ENCODE peak calls at places on chromosomes 11 and 22, in eight cellular contexts. J is fibroblast of lung; I is neural progenitor cell; B is CD4-positive, alpha-beta memory T cell; Z is body of pancreas; S is uterus; Y is heart right ventricle; P is dorsolateral prefrontal cortex. V is an unnamed sample. For H3K27me3, the result is how much of the 10 kb centered on the place peaks cover.

GRCh38 chr22:21837184-21837979 is 30.1 kb downstream of the MAPK1 start:
- DNase-seq in J (peak), I (peak), B (no peak), Z (no peak), S (no peak), Y (peak), P (no peak), V (no peak)

GRCh38 chr22:39631381-39631780 is 60.8 kb downstream of the CACNA1I start:
- DNase-seq in J (no peak), I (no peak), B (no peak), Z (no peak), S (no peak), Y (no peak), P (no peak), V (no peak)

GRCh38 chr11:5197538-5197937 is 2.9 kb downstream of the OR51V1 start:
- DNase-seq in J (peak), I (no peak), B (no peak), Z (no peak), S (no peak), Y (no peak), P (no peak), V (no peak)

GRCh38 chr22:24510694-24511625 is 15.8 kb downstream of the UPB1 start:
- DNase-seq in J (peak), I (no peak), B (no peak), Z (peak), S (no peak), Y (no peak), P (no peak), V (peak)

GRCh38 chr11:117606211-117606610 is 190.8 kb downstream of the DSCAML1 start:
- DNase-seq in J (no peak), I (no peak), B (no peak), Z (no peak), S (no peak), Y (no peak), P (no peak), V (no peak)

GRCh38 chr11:64855596-64856304 is 11.3 kb upstream of the CDC42BPG start:
- DNase-seq in J (no peak), I (no peak), B (no peak), Z (no peak), S (no peak), Y (no peak), P (no peak), V (peak)

GRCh38 chr22:33570110-33570509 is 350.2 kb downstream of the LARGE1 start:
- DNase-seq in J (no peak), I (no peak), B (no peak), Z (no peak), S (no peak), Y (no peak), P (no peak), V (no peak)

GRCh38 chr11:96390403-96390830 is 604 bp downstream of the JRKL start:
- DNase-seq in J (peak), I (no peak), B (no peak), Z (no peak), S (no peak), Y (no peak), P (no peak), V (no peak)

GRCh38 chr11:12249590-12250260 is 127.6 kb upstream of the PARVA start:
- DNase-seq in J (no peak), I (no peak), B (no peak), Z (peak), S (no peak), Y (no peak), P (no peak), V (no peak)

GRCh38 chr11:65352783-65353182 is 1.8 kb upstream of the TIGD3 start:
- DNase-seq in J (peak), I (no peak), B (no peak), Z (no peak), S (no peak), Y (no peak), P (no peak), V (no peak)

GRCh38 chr11:120112174-120112796 is 25.6 kb downstream of the TRIM29 start:
- DNase-seq in J (no peak), I (no peak), B (no peak), Z (no peak), S (no peak), Y (no peak), P (no peak), V (no peak)

GRCh38 chr11:128653828-128654231 is 40.0 kb upstream of the FLI1 start:
- DNase-seq in J (no peak), I (peak), B (no peak), Z (peak), S (no peak), Y (peak), P (peak), V (peak)

GRCh38 chr11:27456140-27456801 is 16.3 kb downstream of the LGR4 start:
- DNase-seq in J (no peak), I (no peak), B (no peak), Z (no peak), S (no peak), Y (no peak), P (no peak), V (no peak)

GRCh38 chr11:27717801-27718229 is 17.6 kb upstream of the BDNF start:
- DNase-seq in J (peak), I (peak), B (no peak), Z (no peak), S (no peak), Y (no peak), P (no peak), V (no peak)

GRCh38 chr11:70713988-70714665 is 315.8 kb downstream of the CTTN start:
- DNase-seq in J (no peak), I (peak), B (no peak), Z (no peak), S (no peak), Y (no peak), P (no peak), V (peak)

GRCh38 chr11:111982019-111982464 is 43.2 kb upstream of the DLAT start:
- DNase-seq in J (peak), I (peak), B (peak), Z (peak), S (peak), Y (peak), P (peak), V (peak)

GRCh38 chr22:33049125-33049729 is 9.0 kb downstream of the SYN3 start:
- DNase-seq in J (peak), I (peak), B (peak), Z (peak), S (peak), Y (peak), P (peak), V (peak)

GRCh38 chr11:75816561-75817239 is 1.7 kb downstream of the UVRAG start:
- DNase-seq in J (no peak), I (no peak), B (no peak), Z (no peak), S (no peak), Y (no peak), P (no peak), V (no peak)

GRCh38 chr11:33723238-33723881 is 12.9 kb downstream of the CD59 start:
- DNase-seq in J (peak), I (no peak), B (no peak), Z (no peak), S (no peak), Y (peak), P (no peak), V (no peak)

GRCh38 chr11:11667056-11667455 is 45.3 kb upstream of the GALNT18 start:
- DNase-seq in J (peak), I (no peak), B (no peak), Z (no peak), S (no peak), Y (no peak), P (no peak), V (no peak)

GRCh38 chr22:25351631-25352293 is 132.3 kb downstream of the CRYBB2 start:
- DNase-seq in J (no peak), I (no peak), B (no peak), Z (no peak), S (no peak), Y (no peak), P (no peak), V (peak)

GRCh38 chr11:4983851-4984250 is 10.8 kb upstream of the OR51L1 start:
- DNase-seq in J (no peak), I (no peak), B (no peak), Z (peak), S (no peak), Y (no peak), P (no peak), V (no peak)

GRCh38 chr11:71263391-71263790 is 11.0 kb upstream of the SHANK2 start:
- DNase-seq in J (no peak), I (no peak), B (no peak), Z (no peak), S (no peak), Y (no peak), P (no peak), V (no peak)

GRCh38 chr11:36265793-36266628 is 23.2 kb downstream of the COMMD9 start:
- DNase-seq in J (peak), I (peak), B (peak), Z (peak), S (peak), Y (peak), P (peak), V (peak)

GRCh38 chr11:93054881-93055280 is 85.4 kb downstream of the MTNR1B start:
- DNase-seq in J (peak), I (no peak), B (no peak), Z (no peak), S (no peak), Y (no peak), P (no peak), V (no peak)

GRCh38 chr11:65133724-65134123 is 595 bp downstream of the SYVN1 start:
- DNase-seq in J (peak), I (no peak), B (peak), Z (peak), S (peak), Y (peak), P (no peak), V (peak)

GRCh38 chr11:93791493-93791892 is 7.4 kb downstream of the MED17 start:
- DNase-seq in J (peak), I (no peak), B (no peak), Z (no peak), S (no peak), Y (no peak), P (no peak), V (no peak)

GRCh38 chr11:85643255-85643654 is 4.5 kb upstream of the TMEM126A start:
- DNase-seq in J (no peak), I (no peak), B (no peak), Z (peak), S (no peak), Y (peak), P (no peak), V (no peak)

GRCh38 chr11:13341028-13341427 is 63.4 kb downstream of the BMAL1 start:
- DNase-seq in J (no peak), I (no peak), B (no peak), Z (no peak), S (no peak), Y (no peak), P (no peak), V (no peak)

GRCh38 chr11:86785576-86785975 is 14.8 kb upstream of the PRSS23 start:
- DNase-seq in J (no peak), I (no peak), B (no peak), Z (no peak), S (no peak), Y (no peak), P (no peak), V (no peak)

GRCh38 chr11:12111482-12112149 is 1.2 kb downstream of the MICAL2 start:
- DNase-seq in J (no peak), I (peak), B (no peak), Z (no peak), S (no peak), Y (no peak), P (no peak), V (no peak)

GRCh38 chr22:34765115-34765514 is 300.8 kb upstream of the ISX start:
- DNase-seq in J (no peak), I (no peak), B (no peak), Z (no peak), S (no peak), Y (no peak), P (no peak), V (no peak)

GRCh38 chr22:46667245-46667623 is 47.0 kb downstream of the GRAMD4 start:
- DNase-seq in J (no peak), I (no peak), B (no peak), Z (no peak), S (no peak), Y (no peak), P (no peak), V (no peak)

GRCh38 chr11:2474059-2474901 is 29.5 kb downstream of the KCNQ1 start:
- DNase-seq in J (no peak), I (no peak), B (no peak), Z (peak), S (no peak), Y (no peak), P (no peak), V (no peak)

GRCh38 chr22:42920101-42920820 is 63.2 kb upstream of the ARFGAP3 start:
- DNase-seq in J (no peak), I (no peak), B (no peak), Z (peak), S (no peak), Y (no peak), P (no peak), V (no peak)

GRCh38 chr22:47370448-47371262 is 608.2 kb downstream of the TBC1D22A start:
- DNase-seq in J (no peak), I (no peak), B (no peak), Z (no peak), S (peak), Y (no peak), P (no peak), V (no peak)

GRCh38 chr22:50018608-50019291 is 6.2 kb upstream of the IL17REL start:
- DNase-seq in J (no peak), I (no peak), B (peak), Z (no peak), S (no peak), Y (no peak), P (no peak), V (no peak)

GRCh38 chr11:123381817-123382554 is 48.1 kb upstream of the GRAMD1B start:
- DNase-seq in J (no peak), I (no peak), B (no peak), Z (no peak), S (no peak), Y (no peak), P (no peak), V (no peak)
- H3K27me3 ChIP-seq in J (under half), I (under half), B (under half), Z (under half), S (under half), Y (under half), P (under half), V (under half)

GRCh38 chr11:59607703-59608454 is 7.7 kb downstream of the OSBP start:
- DNase-seq in J (no peak), I (no peak), B (no peak), Z (no peak), S (no peak), Y (no peak), P (no peak), V (no peak)

GRCh38 chr11:59600234-59600633 is 15.3 kb downstream of the OSBP start:
- DNase-seq in J (no peak), I (no peak), B (no peak), Z (no peak), S (no peak), Y (no peak), P (no peak), V (no peak)

GRCh38 chr11:59601788-59602187 is 13.8 kb downstream of the OSBP start:
- DNase-seq in J (no peak), I (no peak), B (no peak), Z (peak), S (no peak), Y (no peak), P (no peak), V (no peak)

GRCh38 chr11:59600636-59601035 is 14.9 kb downstream of the OSBP start:
- DNase-seq in J (no peak), I (no peak), B (no peak), Z (no peak), S (no peak), Y (no peak), P (no peak), V (no peak)

DNA sequence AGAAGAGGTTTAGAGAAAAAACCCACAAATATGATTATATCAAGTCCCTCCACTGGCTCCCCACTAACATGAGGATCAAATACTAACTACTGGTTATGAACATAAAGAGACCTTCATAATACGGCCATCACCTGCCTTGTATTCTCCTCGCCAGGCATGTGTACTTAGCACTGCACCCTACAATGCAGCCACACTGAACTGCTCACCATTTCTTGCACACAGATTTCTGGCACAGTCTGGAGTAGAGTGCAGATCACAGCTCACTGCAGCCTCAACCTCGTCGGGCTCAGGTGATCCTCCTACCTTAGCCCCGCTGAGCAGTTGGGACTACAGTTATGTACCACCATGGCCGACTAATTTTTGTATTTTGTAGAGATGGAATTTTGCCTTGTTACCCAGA is 13.1 kb downstream of the OSBP start:
- DNase-seq in J (no peak), I (no peak), B (no peak), Z (peak), S (no peak), Y (no peak), P (no peak), V (no peak)
- H3K27me3 ChIP-seq in J (under half), I (under half), B (under half), Z (under half), S (under half), Y (under half), P (under half), V (under half)

GRCh38 chr11:45035440-45035839 is 84.8 kb upstream of the TP53I11 start:
- DNase-seq in J (no peak), I (no peak), B (no peak), Z (no peak), S (no peak), Y (no peak), P (no peak), V (no peak)

GRCh38 chr11:45036010-45036409 is 85.3 kb upstream of the TP53I11 start:
- DNase-seq in J (no peak), I (no peak), B (no peak), Z (no peak), S (no peak), Y (no peak), P (no peak), V (no peak)

GRCh38 chr11:45036733-45037132 is 86.0 kb upstream of the TP53I11 start:
- DNase-seq in J (no peak), I (no peak), B (no peak), Z (no peak), S (no peak), Y (no peak), P (no peak), V (no peak)

GRCh38 chr11:45038923-45039322 is 88.2 kb upstream of the TP53I11 start:
- DNase-seq in J (no peak), I (no peak), B (no peak), Z (no peak), S (no peak), Y (no peak), P (no peak), V (no peak)

DNA sequence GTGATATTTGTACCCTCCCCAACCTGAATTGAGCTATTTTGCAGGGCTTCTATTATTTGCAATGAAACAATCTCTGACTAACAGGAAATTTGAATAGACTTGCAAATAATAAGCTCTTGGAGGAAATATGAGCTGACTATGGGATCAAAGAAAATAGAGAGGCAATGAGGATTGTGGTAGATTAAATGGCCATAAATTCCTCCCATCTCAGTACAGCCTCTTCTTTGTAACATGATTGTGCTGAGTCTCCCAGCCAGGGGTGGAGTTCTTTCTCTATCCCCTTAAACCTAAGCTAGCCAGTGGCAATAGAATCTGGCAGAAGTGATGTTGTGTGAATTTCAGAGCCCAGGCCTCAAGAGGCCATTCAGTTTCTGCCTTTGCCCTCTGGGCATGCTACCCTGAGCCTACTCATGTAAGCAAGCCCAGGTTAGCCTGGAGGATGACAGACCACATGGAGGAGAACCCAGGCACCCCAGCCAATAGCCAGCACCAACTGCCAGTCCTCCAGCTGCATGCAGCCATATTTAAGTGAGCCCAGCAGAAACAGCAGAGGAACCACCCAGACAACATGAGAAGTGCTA is 86.8 kb upstream of the TP53I11 start:
- DNase-seq in J (no peak), I (no peak), B (no peak), Z (no peak), S (no peak), Y (no peak), P (no peak), V (no peak)
- H3K27me3 ChIP-seq in J (under half), I (under half), B (under half), Z (under half), S (under half), Y (under half), P (under half), V (under half)

DNA sequence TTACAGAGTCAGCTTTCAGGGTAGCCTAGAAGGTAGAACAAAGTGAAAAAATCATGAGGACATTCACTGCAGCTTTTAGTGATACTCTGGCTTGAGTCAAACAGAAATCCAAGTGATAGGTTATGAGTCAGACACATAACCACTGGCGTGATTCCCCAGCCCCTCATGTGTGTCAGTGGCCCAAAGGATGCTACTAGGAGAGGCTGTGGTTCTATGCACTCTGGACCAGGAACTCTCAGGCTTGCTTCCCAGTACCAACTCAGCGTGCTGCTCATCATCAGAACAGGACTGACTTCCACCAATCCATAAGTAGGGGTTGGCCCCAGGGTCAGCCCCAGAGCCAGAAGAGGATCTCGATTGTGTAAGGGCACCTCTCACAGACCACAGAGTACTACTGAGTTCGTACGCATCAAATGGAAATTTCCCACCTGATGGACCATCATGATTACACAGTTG is 116.8 kb downstream of the MED15 start:
- DNase-seq in J (no peak), I (no peak), B (no peak), Z (no peak), S (no peak), Y (no peak), P (no peak), V (no peak)
- H3K27me3 ChIP-seq in J (under half), I (under half), B (under half), Z (under half), S (under half), Y (under half), P (under half), V (under half)

DNA sequence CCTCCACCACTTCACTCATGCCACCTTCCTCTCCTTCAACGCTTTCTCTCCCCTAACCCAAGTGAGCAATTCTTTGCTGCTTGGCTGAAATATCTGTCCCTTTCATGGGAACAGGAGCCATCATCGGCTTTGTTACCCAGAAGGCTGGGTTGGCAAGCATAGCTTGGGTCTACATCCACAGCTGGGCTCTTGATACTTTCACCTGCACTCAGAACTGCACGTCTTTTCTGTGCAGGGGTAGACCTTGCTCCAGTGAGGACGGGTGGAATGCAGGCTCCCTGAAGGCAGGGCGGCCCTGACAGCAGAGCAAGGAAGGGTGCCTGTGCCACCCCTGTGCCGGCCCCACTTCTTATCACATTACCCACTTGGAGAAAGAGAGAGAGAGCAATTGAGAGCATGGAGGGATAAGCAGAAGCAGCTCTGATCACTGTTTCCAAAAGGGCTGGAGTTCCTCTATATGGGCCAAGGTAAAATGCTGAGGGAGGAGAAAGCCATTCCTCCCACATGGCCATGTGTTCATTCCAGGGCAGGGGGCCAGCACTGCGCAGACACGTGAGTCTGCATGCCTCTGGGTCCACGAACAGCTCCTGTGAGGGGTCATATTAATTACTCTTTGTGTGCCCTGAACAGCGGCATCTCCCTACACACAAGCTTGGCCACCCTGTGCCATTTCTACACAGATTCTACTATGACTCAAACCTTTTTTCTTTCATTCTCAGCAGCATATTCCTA is 181.8 kb downstream of the BUD13 start:
- DNase-seq in J (no peak), I (no peak), B (no peak), Z (no peak), S (peak), Y (no peak), P (no peak), V (no peak)
- H3K27me3 ChIP-seq in J (under half), I (under half), B (under half), Z (under half), S (under half), Y (under half), P (under half), V (under half)